ENCODE peak calls at places on chromosomes 1 and 21, in nine cellular contexts. Z is BE2C; Y is CD8-positive, alpha-beta memory T cell; G is bronchial epithelial cell; M is aorta; A is GM12865; S is uterus; Q is breast epithelium; N is endothelial cell of umbilical vein. K is an unnamed sample.

GRCh38 chr1:33000427-33001026 is 35.9 kb upstream of the RNF19B start:
- DNase-seq in N (peak; percentile 29), S (no peak), A (no peak), G (no peak), Q (no peak), M (no peak), Y (no peak), Z (no peak), K (no peak)

GRCh38 chr1:172821609-172822274 is 162.8 kb downstream of the FASLG start:
- DNase-seq in N (no peak), Z (peak; percentile 80), G (no peak), Y (no peak), M (no peak), Q (no peak), S (no peak), A (no peak), K (no peak)

GRCh38 chr21:44509539-44509938 is 30.5 kb downstream of the KRTAP10-1 start:
- DNase-seq in G (no peak), Q (peak; percentile 87), S (no peak), M (peak; percentile 47), Y (no peak), N (no peak), Z (peak; percentile 29), A (peak; percentile 18), K (peak; percentile 82)

GRCh38 chr1:110487676-110488075 is 31.3 kb downstream of the KCNA10 start:
- DNase-seq in Y (no peak), S (no peak), G (peak; percentile 60), A (no peak), Z (peak; percentile 27), M (no peak), Q (no peak), N (no peak), K (no peak)

GRCh38 chr1:209041936-209042335 is 541.6 kb upstream of the CAMK1G start:
- DNase-seq in A (no peak), Y (no peak), N (no peak), M (no peak), G (peak; percentile 52), S (no peak), Q (no peak), Z (no peak), K (no peak)

GRCh38 chr1:39671433-39671792 is 494 bp downstream of the NT5C1A start:
- DNase-seq in G (no peak), Q (no peak), S (no peak), A (no peak), Z (peak; percentile 65), M (peak; percentile 51), N (no peak), Y (no peak), K (peak; percentile 84)

GRCh38 chr1:52400131-52400530 is 4.1 kb downstream of the ORC1 start:
- DNase-seq in G (peak; percentile 67), S (no peak), Z (no peak), N (no peak), M (no peak), Y (no peak), A (no peak), Q (no peak), K (no peak)

GRCh38 chr1:248853668-248854375 is 5.1 kb downstream of the ZNF692 start:
- DNase-seq in M (no peak), Y (peak; percentile 68), G (no peak), Z (no peak), S (no peak), N (no peak), Q (no peak), A (no peak), K (no peak)

GRCh38 chr21:31710586-31710985 is 21.3 kb downstream of the SCAF4 start:
- DNase-seq in S (no peak), A (no peak), N (peak; percentile 45), Q (no peak), Z (no peak), M (no peak), G (no peak), Y (no peak), K (no peak)

GRCh38 chr1:41502912-41503311 is 18.4 kb upstream of the EDN2 start:
- DNase-seq in S (no peak), Q (no peak), A (no peak), Y (no peak), M (no peak), Z (no peak), G (no peak), N (no peak), K (no peak)

DNA sequence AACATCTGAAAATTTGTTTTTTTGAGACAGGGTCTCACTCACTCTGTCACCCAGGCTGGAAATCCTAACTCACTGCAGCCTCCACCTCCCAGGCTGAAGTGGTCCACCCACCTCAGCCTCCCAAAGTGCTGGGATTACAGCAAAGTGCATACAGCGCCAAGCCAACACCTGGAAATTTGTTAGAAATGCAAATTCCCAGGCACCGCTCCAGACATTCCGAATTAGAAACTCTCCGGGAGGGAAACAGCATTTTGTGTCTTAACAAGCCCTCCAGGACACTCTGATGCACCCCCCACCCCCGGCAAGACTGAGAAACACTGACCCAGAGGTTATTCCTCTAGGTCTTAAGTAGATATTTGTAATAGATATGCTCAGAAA is 49.1 kb downstream of the ARID4B start:
- DNase-seq in Y (no peak), M (no peak), A (no peak), G (no peak), Q (no peak), N (no peak), Z (no peak), S (no peak), K (no peak)
- H3K4me3 ChIP-seq in Y (no peak overlapping the region), M (no peak overlapping the region), A (no peak overlapping the region), G (no peak overlapping the region), Q (no peak overlapping the region), N (no peak overlapping the region), Z (no peak overlapping the region), S (no peak overlapping the region), K (no peak overlapping the region)

GRCh38 chr1:54336121-54336520 is 70.1 kb downstream of the SSBP3 start:
- DNase-seq in N (no peak), S (no peak), Q (no peak), A (no peak), Y (no peak), Z (no peak), G (no peak), M (no peak), K (no peak)

GRCh38 chr1:54334996-54335395 is 71.2 kb downstream of the SSBP3 start:
- DNase-seq in Q (no peak), Y (no peak), S (no peak), N (no peak), Z (no peak), M (no peak), A (no peak), G (no peak), K (no peak)

GRCh38 chr1:54337928-54338327 is 68.3 kb downstream of the SSBP3 start:
- DNase-seq in Y (no peak), S (no peak), Z (no peak), M (no peak), N (peak; percentile 43), A (no peak), Q (no peak), G (peak; percentile 25), K (no peak)

GRCh38 chr1:54337034-54337433 is 69.2 kb downstream of the SSBP3 start:
- DNase-seq in Q (no peak), Y (no peak), Z (no peak), A (no peak), S (no peak), N (no peak), G (no peak), M (no peak), K (no peak)

GRCh38 chr1:54335396-54336056 is 70.7 kb downstream of the SSBP3 start:
- DNase-seq in G (peak; percentile 84), Q (no peak), A (no peak), M (peak; percentile 81), S (peak; percentile 87), Z (no peak), Y (no peak), N (peak; percentile 90), K (peak; percentile 58)
- H3K4me3 ChIP-seq in G (no peak overlapping the region), Q (peak overlapping the region; percentile 27), A (no peak overlapping the region), M (no peak overlapping the region), S (peak overlapping the region; percentile 34), Z (no peak overlapping the region), Y (no peak overlapping the region), N (no peak overlapping the region), K (peak overlapping the region; percentile 49)

GRCh38 chr1:20555025-20555757 is 2.8 kb downstream of the FAM43B start:
- DNase-seq in M (no peak), S (no peak), N (no peak), Y (no peak), A (no peak), G (no peak), Z (no peak), Q (peak; percentile 18), K (no peak)

GRCh38 chr1:20555758-20556120 is 3.4 kb downstream of the FAM43B start:
- DNase-seq in G (no peak), M (no peak), S (no peak), Y (no peak), Q (no peak), N (no peak), A (no peak), Z (no peak), K (no peak)

GRCh38 chr1:20551945-20552727 is at the start of gene FAM43B:
- DNase-seq in N (peak; percentile 16), Y (no peak), G (no peak), S (peak; percentile 40), A (peak; percentile 8), Z (peak; percentile 86), Q (no peak), M (peak; percentile 82), K (peak; percentile 87)

GRCh38 chr1:20551161-20551560 is 1.2 kb upstream of the FAM43B start:
- DNase-seq in Q (no peak), S (no peak), A (no peak), M (no peak), Y (no peak), Z (no peak), N (no peak), G (no peak), K (no peak)

DNA sequence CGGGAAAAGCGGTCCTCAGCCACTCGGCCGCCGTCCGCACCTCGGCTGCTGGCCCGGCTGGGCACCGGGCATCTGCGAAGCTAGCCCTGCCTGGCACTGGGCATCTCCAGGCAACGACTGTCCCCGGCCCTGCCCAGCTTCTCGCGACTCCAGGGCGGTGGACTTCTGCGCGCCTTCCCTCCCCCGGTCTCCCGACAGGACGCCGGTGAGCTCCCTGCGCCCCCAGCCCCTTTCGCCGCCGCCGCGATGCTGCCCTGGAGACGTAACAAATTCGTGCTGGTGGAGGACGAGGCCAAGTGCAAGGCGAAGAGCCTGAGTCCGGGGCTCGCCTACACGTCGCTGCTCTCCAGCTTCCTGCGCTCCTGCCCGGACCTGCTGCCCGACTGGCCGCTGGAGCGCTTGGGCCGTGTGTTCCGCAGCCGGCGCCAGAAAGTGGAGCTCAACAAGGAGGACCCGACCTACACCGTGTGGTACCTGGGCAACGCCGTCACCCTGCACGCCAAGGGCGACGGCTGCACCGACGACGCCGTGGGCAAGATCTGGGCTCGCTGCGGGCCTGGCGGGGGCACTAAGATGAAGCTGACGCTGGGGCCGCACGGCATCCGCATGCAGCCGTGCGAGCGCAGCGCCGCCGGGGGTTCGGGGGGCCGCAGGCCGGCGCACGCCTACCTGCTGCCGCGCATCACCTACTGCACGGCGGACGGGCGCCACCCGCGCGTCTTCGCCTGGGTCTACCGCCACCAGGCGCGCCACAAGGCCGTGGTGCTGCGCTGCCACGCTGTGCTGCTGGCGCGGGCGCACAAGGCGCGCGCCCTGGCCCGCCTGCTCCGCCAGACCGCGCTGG is 577 bp downstream of the FAM43B start:
- DNase-seq in M (no peak), Y (no peak), G (no peak), Z (peak; percentile 45), Q (no peak), A (peak; percentile 11), S (no peak), N (peak; percentile 28), K (no peak)
- H3K4me3 ChIP-seq in M (no peak overlapping the region), Y (no peak overlapping the region), G (no peak overlapping the region), Z (peak overlapping the region; percentile 50), Q (peak overlapping the region; percentile 69), A (no peak overlapping the region), S (peak overlapping the region; percentile 30), N (no peak overlapping the region), K (peak overlapping the region; percentile 67)

GRCh38 chr1:200082329-200082728 is 54.8 kb downstream of the NR5A2 start:
- DNase-seq in S (no peak), Q (no peak), A (no peak), N (peak; percentile 36), Y (no peak), G (no peak), M (no peak), Z (no peak), K (no peak)
- H3K4me3 ChIP-seq in S (no peak overlapping the region), Q (no peak overlapping the region), A (no peak overlapping the region), N (no peak overlapping the region), Y (no peak overlapping the region), G (no peak overlapping the region), M (no peak overlapping the region), Z (no peak overlapping the region), K (no peak overlapping the region)